ENCODE peak calls at places on chromosome 15, in nine cellular contexts. L is amniotic stem cell; K is HT1080; C is activated CD4-positive, alpha-beta T cell treated with anti-CD3 and anti-CD28 coated beads for 36 hours; H is ACHN; D is stimulated activated CD8-positive, alpha-beta memory T cell treated with anti-CD3 and anti-CD28 coated beads, Interleukin-15, amount 100 ng/mL, for 24 hours; X is AG10803; Z is kidney epithelial cell; B is HT-29. Y is an unnamed sample.

GRCh38 chr15:88040516-88040915 is 216.0 kb downstream of the NTRK3 start:
- DNase-seq in L (no peak), K (no peak), C (no peak), H (no peak), D (no peak), X (no peak), Z (no peak), B (no peak), Y (no peak)

GRCh38 chr15:45903283-45903682 is 268.5 kb downstream of the SQOR start:
- DNase-seq in L (no peak), K (peak), C (no peak), H (no peak), D (no peak), X (no peak), Z (peak), B (no peak), Y (no peak)

GRCh38 chr15:80418892-80419537 is 14.8 kb downstream of the ARNT2 start:
- DNase-seq in L (peak), K (no peak), C (peak), H (peak), D (no peak), X (peak), Z (no peak), B (peak), Y (no peak)

GRCh38 chr15:86772369-86773059 is 692.8 kb downstream of the AGBL1 start:
- DNase-seq in L (no peak), K (no peak), C (no peak), H (no peak), D (no peak), X (no peak), Z (no peak), B (no peak), Y (no peak)

GRCh38 chr15:25058080-25058785 is 103.4 kb downstream of the SNRPN start:
- DNase-seq in L (no peak), K (no peak), C (no peak), H (no peak), D (no peak), X (no peak), Z (no peak), B (no peak), Y (no peak)

GRCh38 chr15:63941698-63942465 is 104.4 kb downstream of the DAPK2 start:
- DNase-seq in L (no peak), K (no peak), C (no peak), H (no peak), D (no peak), X (no peak), Z (no peak), B (no peak), Y (no peak)

GRCh38 chr15:89110060-89110459 is 21.8 kb downstream of the ABHD2 start:
- DNase-seq in L (no peak), K (no peak), C (no peak), H (no peak), D (no peak), X (no peak), Z (no peak), B (no peak), Y (no peak)

GRCh38 chr15:41853831-41854230 is 15.2 kb downstream of the PLA2G4B start:
- DNase-seq in L (no peak), K (no peak), C (no peak), H (no peak), D (no peak), X (no peak), Z (no peak), B (no peak), Y (no peak)

GRCh38 chr15:101431301-101431700 is 58.2 kb downstream of the PCSK6 start:
- DNase-seq in L (no peak), K (no peak), C (no peak), H (no peak), D (no peak), X (no peak), Z (no peak), B (no peak), Y (no peak)

GRCh38 chr15:50051811-50052419 is 67.1 kb downstream of the ATP8B4 start:
- DNase-seq in L (peak), K (peak), C (peak), H (peak), D (no peak), X (peak), Z (peak), B (peak), Y (no peak)

GRCh38 chr15:66830358-66830757 is 128.3 kb downstream of the SMAD6 start:
- DNase-seq in L (peak), K (peak), C (no peak), H (peak), D (no peak), X (peak), Z (peak), B (peak), Y (no peak)

GRCh38 chr15:81308260-81308659 is 15.7 kb downstream of the STARD5 start:
- DNase-seq in L (no peak), K (no peak), C (no peak), H (no peak), D (no peak), X (no peak), Z (no peak), B (no peak), Y (no peak)

GRCh38 chr15:37891754-37892368 is 42.6 kb upstream of the TMCO5A start:
- DNase-seq in L (peak), K (peak), C (peak), H (peak), D (no peak), X (peak), Z (no peak), B (peak), Y (no peak)

GRCh38 chr15:77554306-77555080 is 78.2 kb downstream of the LINGO1 start:
- DNase-seq in L (no peak), K (no peak), C (no peak), H (no peak), D (no peak), X (no peak), Z (no peak), B (no peak), Y (no peak)

GRCh38 chr15:60061758-60062157 is 57.6 kb downstream of the FOXB1 start:
- DNase-seq in L (no peak), K (no peak), C (no peak), H (no peak), D (no peak), X (no peak), Z (no peak), B (no peak), Y (no peak)

GRCh38 chr15:89101302-89102191 is 13.3 kb downstream of the ABHD2 start:
- DNase-seq in L (peak), K (peak), C (no peak), H (peak), D (no peak), X (peak), Z (peak), B (peak), Y (no peak)

GRCh38 chr15:101139986-101140696 is 111.7 kb downstream of the CHSY1 start:
- DNase-seq in L (no peak), K (no peak), C (no peak), H (no peak), D (no peak), X (no peak), Z (no peak), B (no peak), Y (no peak)

GRCh38 chr15:69143756-69144436 is 16.5 kb upstream of the GLCE start:
- DNase-seq in L (no peak), K (no peak), C (no peak), H (no peak), D (no peak), X (no peak), Z (no peak), B (no peak), Y (no peak)

GRCh38 chr15:68259883-68260282 is 17.7 kb upstream of the FEM1B start:
- DNase-seq in L (no peak), K (no peak), C (no peak), H (no peak), D (no peak), X (no peak), Z (no peak), B (no peak), Y (no peak)

GRCh38 chr15:71572452-71573053 is 237.8 kb upstream of the NR2E3 start:
- DNase-seq in L (no peak), K (peak), C (no peak), H (no peak), D (no peak), X (no peak), Z (no peak), B (peak), Y (no peak)

GRCh38 chr15:100695048-100695447 is 92.7 kb downstream of the ASB7 start:
- DNase-seq in L (no peak), K (no peak), C (no peak), H (no peak), D (no peak), X (no peak), Z (no peak), B (no peak), Y (no peak)

GRCh38 chr15:48928877-48929538 is 34.7 kb downstream of the SHC4 start:
- DNase-seq in L (no peak), K (peak), C (peak), H (no peak), D (no peak), X (no peak), Z (no peak), B (no peak), Y (no peak)

GRCh38 chr15:77032647-77033416 is 37.9 kb downstream of the PSTPIP1 start:
- DNase-seq in L (no peak), K (no peak), C (peak), H (no peak), D (no peak), X (no peak), Z (no peak), B (no peak), Y (no peak)

GRCh38 chr15:88803241-88803919 is at the start of gene ACAN:
- DNase-seq in L (no peak), K (no peak), C (no peak), H (no peak), D (no peak), X (no peak), Z (no peak), B (no peak), Y (no peak)

GRCh38 chr15:101784644-101785043 is 18.7 kb upstream of the OR4F6 start:
- DNase-seq in L (no peak), K (no peak), C (no peak), H (no peak), D (no peak), X (no peak), Z (no peak), B (no peak), Y (no peak)

GRCh38 chr15:21261965-21262850 is 178.1 kb downstream of the POTEB3 start:
- DNase-seq in L (no peak), K (no peak), C (no peak), H (no peak), D (no peak), X (no peak), Z (no peak), B (no peak), Y (no peak)

GRCh38 chr15:33912326-33912725 is 56.0 kb upstream of the CHRM5 start:
- DNase-seq in L (no peak), K (no peak), C (no peak), H (no peak), D (no peak), X (no peak), Z (no peak), B (no peak), Y (no peak)

GRCh38 chr15:31024979-31025378 is 33.6 kb upstream of the MTMR10 start:
- DNase-seq in L (no peak), K (no peak), C (no peak), H (peak), D (no peak), X (peak), Z (no peak), B (peak), Y (no peak)

GRCh38 chr15:39887211-39887610 is 32.9 kb downstream of the GPR176 start:
- DNase-seq in L (no peak), K (no peak), C (no peak), H (no peak), D (no peak), X (no peak), Z (no peak), B (no peak), Y (no peak)

GRCh38 chr15:90664650-90665287 is 52.4 kb upstream of the BLM start:
- DNase-seq in L (no peak), K (no peak), C (no peak), H (peak), D (no peak), X (peak), Z (no peak), B (peak), Y (peak)

Y was measured in GM06990.